ENCODE peak calls at places on chromosome 7, in eight cellular contexts. G is ovary, I is IMR-90, L is A549, X is right lobe of liver, S is stomach, V is body of pancreas, R is GM12891. M is an unnamed sample.

GRCh38 chr7:24069751-24070150 is 214.2 kb upstream of the NPY start:
- DNase-seq in G (no peak), I (no peak), L (no peak), X (no peak), S (no peak), V (no peak), R (no peak), M (no peak)

GRCh38 chr7:44307905-44308740 is 17.3 kb downstream of the CAMK2B start:
- DNase-seq in G (no peak), I (no peak), L (no peak), X (no peak), S (peak; percentile 22), V (no peak), R (no peak), M (peak; percentile 4)

GRCh38 chr7:141675431-141676210 is 26.3 kb downstream of the DENND11 start:
- DNase-seq in G (no peak), I (no peak), L (no peak), X (no peak), S (no peak), V (no peak), R (no peak), M (no peak)

GRCh38 chr7:8149222-8149621 is 112.7 kb downstream of the ICA1 start:
- DNase-seq in G (no peak), I (no peak), L (no peak), X (no peak), S (no peak), V (peak; percentile 14), R (no peak), M (no peak)

GRCh38 chr7:99036531-99037175 is 107.3 kb downstream of the SMURF1 start:
- DNase-seq in G (no peak), I (peak; percentile 65), L (peak; percentile 55), X (no peak), S (no peak), V (no peak), R (no peak), M (peak; percentile 61)

GRCh38 chr7:120272896-120273475 is at the start of gene KCND2:
- DNase-seq in G (peak; percentile 39), I (no peak), L (no peak), X (no peak), S (no peak), V (no peak), R (peak; percentile 22), M (peak; percentile 33)

GRCh38 chr7:104982773-104983619 is 31.0 kb upstream of the KMT2E start:
- DNase-seq in G (no peak), I (no peak), L (no peak), X (no peak), S (no peak), V (peak; percentile 40), R (no peak), M (no peak)

GRCh38 chr7:112202819-112203218 is 3.4 kb downstream of the DOCK4 start:
- DNase-seq in G (peak; percentile 53), I (no peak), L (no peak), X (peak; percentile 78), S (peak; percentile 56), V (peak; percentile 35), R (no peak), M (peak; percentile 30)

GRCh38 chr7:49522111-49522510 is 251.3 kb upstream of the VWC2 start:
- DNase-seq in G (no peak), I (no peak), L (no peak), X (no peak), S (no peak), V (no peak), R (no peak), M (no peak)

GRCh38 chr7:35477609-35478008 is 217.3 kb downstream of the HERPUD2 start:
- DNase-seq in G (no peak), I (no peak), L (no peak), X (no peak), S (no peak), V (no peak), R (no peak), M (no peak)

GRCh38 chr7:151381083-151381332 is 28.8 kb downstream of the WDR86 start:
- DNase-seq in G (no peak), I (no peak), L (no peak), X (no peak), S (no peak), V (no peak), R (peak; percentile 65), M (no peak)

GRCh38 chr7:37408885-37409248 is 39.8 kb downstream of the ELMO1 start:
- DNase-seq in G (no peak), I (no peak), L (no peak), X (no peak), S (no peak), V (no peak), R (no peak), M (no peak)

GRCh38 chr7:146690987-146691386 is 574.4 kb downstream of the CNTNAP2 start:
- DNase-seq in G (no peak), I (no peak), L (no peak), X (no peak), S (no peak), V (no peak), R (no peak), M (no peak)

GRCh38 chr7:77542895-77543294 is 5.8 kb downstream of the PTPN12 start:
- DNase-seq in G (no peak), I (no peak), L (no peak), X (no peak), S (no peak), V (no peak), R (no peak), M (no peak)

GRCh38 chr7:77796960-77797359 is 1.3 kb downstream of the TMEM60 start:
- DNase-seq in G (no peak), I (no peak), L (no peak), X (no peak), S (no peak), V (no peak), R (no peak), M (no peak)

GRCh38 chr7:115558186-115558585 is 472.4 kb downstream of the TFEC start:
- DNase-seq in G (no peak), I (peak; percentile 70), L (no peak), X (no peak), S (no peak), V (no peak), R (no peak), M (no peak)

GRCh38 chr7:149873968-149874643 is at the start of gene ATP6V0E2:
- DNase-seq in G (no peak), I (no peak), L (no peak), X (no peak), S (no peak), V (no peak), R (no peak), M (no peak)

GRCh38 chr7:149874644-149875028 is 867 bp downstream of the ATP6V0E2 start:
- DNase-seq in G (no peak), I (no peak), L (no peak), X (peak; percentile 82), S (peak; percentile 69), V (no peak), R (no peak), M (peak; percentile 10)

GRCh38 chr7:149871576-149871975 is 2.2 kb upstream of the ATP6V0E2 start:
- DNase-seq in G (no peak), I (no peak), L (no peak), X (no peak), S (no peak), V (no peak), R (no peak), M (peak; percentile 6)

GRCh38 chr7:149872419-149873073 is 1.2 kb upstream of the ATP6V0E2 start:
- DNase-seq in G (peak; percentile 69), I (peak; percentile 81), L (peak; percentile 99), X (peak; percentile 88), S (peak; percentile 67), V (peak; percentile 84), R (no peak), M (peak; percentile 89)

DNA sequence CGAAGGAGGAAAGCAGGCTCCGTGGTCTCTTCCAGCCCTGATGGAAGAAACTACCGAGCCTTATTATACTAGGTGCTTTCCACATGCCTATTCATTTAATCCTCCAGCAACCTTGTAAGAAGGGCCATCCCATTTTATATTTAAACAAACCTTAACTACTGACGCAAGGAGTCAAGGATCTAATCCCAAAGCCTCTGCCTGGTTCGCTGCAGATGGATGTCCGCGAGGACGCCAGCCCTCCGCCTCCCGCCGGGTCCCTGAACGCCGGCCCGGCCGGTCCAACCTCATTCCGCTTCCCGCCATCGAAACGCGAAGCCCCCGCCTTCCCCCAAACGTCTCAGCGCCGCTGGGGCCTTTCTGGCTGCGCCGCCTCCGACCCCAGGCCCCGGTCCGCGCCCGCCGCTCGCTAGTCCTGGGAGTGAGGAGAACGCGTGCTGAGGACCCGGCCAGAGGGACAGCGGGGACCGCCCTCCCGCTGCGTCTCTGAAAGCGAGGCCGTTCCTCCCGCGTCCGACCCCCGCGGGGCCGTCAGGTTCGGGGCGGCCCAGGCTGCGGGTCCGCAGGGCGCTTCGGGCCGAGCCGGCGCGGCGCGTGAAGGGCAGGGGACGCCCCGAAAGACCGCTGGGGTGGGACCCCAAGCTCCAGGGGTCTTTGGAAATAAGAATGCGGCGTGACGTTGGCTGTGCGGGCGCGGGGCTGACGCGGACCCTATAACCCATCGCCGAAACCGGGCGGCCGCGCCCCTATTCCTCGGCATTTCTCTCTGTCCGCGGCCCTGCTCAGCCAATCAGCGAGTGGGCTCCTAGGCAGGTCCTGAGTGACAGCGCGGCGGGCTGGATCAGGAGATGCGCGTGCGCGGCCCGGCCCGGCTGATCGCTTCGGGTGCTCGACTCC is 448 bp upstream of the ATP6V0E2 start:
- DNase-seq in G (peak; percentile 93), I (peak; percentile 89), L (peak; percentile 99), X (peak; percentile 97), S (peak; percentile 96), V (peak; percentile 97), R (peak; percentile 98), M (peak; percentile 98)
- TF ChIP-seq POLR2A in G (peak; percentile 55), I (peak; percentile 52), L (no peak), X (no peak), S (no peak), V (peak; percentile 62), R (no peak), M (no peak)

GRCh38 chr7:94374231-94374630 is 20.5 kb upstream of the COL1A2 start:
- DNase-seq in G (peak; percentile 89), I (peak; percentile 93), L (no peak), X (no peak), S (peak; percentile 36), V (peak; percentile 50), R (no peak), M (peak; percentile 91)
- TF ChIP-seq POLR2A in G (no peak), I (peak; percentile 90), L (no peak), X (no peak), S (no peak), V (no peak), R (no peak), M (no peak)

GRCh38 chr7:16420649-16421332 is 547 bp downstream of the CRPPA start:
- DNase-seq in G (peak; percentile 91), I (peak; percentile 82), L (peak; percentile 76), X (peak; percentile 91), S (peak; percentile 87), V (peak; percentile 93), R (peak; percentile 14), M (peak; percentile 93)
- TF ChIP-seq POLR2A in G (peak; percentile 80), I (no peak), L (peak; percentile 90), X (peak; percentile 90), S (no peak), V (peak; percentile 97), R (no peak), M (peak; percentile 73)

GRCh38 chr7:5822742-5823503 is 41.5 kb upstream of the RNF216 start:
- DNase-seq in G (peak; percentile 94), I (peak; percentile 85), L (peak; percentile 97), X (peak; percentile 98), S (peak; percentile 95), V (peak; percentile 97), R (peak; percentile 92), M (peak; percentile 97)
- TF ChIP-seq POLR2A in G (no peak), I (no peak), L (peak; percentile 46), X (peak; percentile 47), S (no peak), V (peak; percentile 71), R (no peak), M (no peak)